ENCODE peak calls at places on chromosomes 1 and 21, in ten cellular contexts. J is GM12891, K is ecto neural progenitor cell, L is C1 segment of cervical spinal cord, U is retinal pigment epithelial cell, X is aorta, N is astrocyte of the spinal cord, R is smooth muscle cell of the brain vasculature, V is fibroblast of mammary gland, S is foreskin keratinocyte. E is an unnamed sample.

GRCh38 chr1:177873238-177873637 is 96.6 kb downstream of the SEC16B start:
- DNase-seq in U (peak), V (peak), L (no peak), X (no peak), N (peak), K (no peak), J (no peak), S (peak), R (no peak), E (no peak)

GRCh38 chr1:71473331-71473730 is 392.5 kb upstream of the ZRANB2 start:
- DNase-seq in J (no peak), L (no peak), V (no peak), R (no peak), U (no peak), K (no peak), N (no peak), X (no peak), S (no peak), E (no peak)

GRCh38 chr21:45836268-45836655 is 145.3 kb upstream of the COL6A1 start:
- DNase-seq in V (no peak), S (no peak), L (no peak), K (no peak), X (no peak), J (no peak), N (peak), U (no peak), R (no peak), E (no peak)

GRCh38 chr1:223504741-223505140 is 111.5 kb downstream of the CCDC185 start:
- DNase-seq in R (no peak), S (peak), U (peak), J (no peak), X (no peak), K (no peak), N (peak), L (no peak), V (peak), E (peak)

GRCh38 chr1:157142765-157143423 is 4.7 kb upstream of the ETV3 start:
- DNase-seq in V (no peak), S (no peak), U (no peak), N (no peak), X (no peak), J (no peak), R (no peak), K (no peak), L (no peak), E (no peak)

GRCh38 chr1:28507646-28508434 is 2.0 kb downstream of the RCC1 start:
- DNase-seq in X (no peak), S (peak), R (no peak), U (no peak), N (no peak), L (no peak), J (no peak), K (no peak), V (peak), E (no peak)

GRCh38 chr1:113850127-113850796 is 21.2 kb downstream of the PTPN22 start:
- DNase-seq in L (no peak), K (no peak), V (no peak), X (no peak), N (no peak), J (no peak), R (no peak), U (no peak), S (no peak), E (no peak)

GRCh38 chr1:168121314-168122029 is 15.3 kb downstream of the GPR161 start:
- DNase-seq in U (no peak), K (no peak), V (peak), X (peak), L (no peak), N (peak), R (peak), J (no peak), S (peak), E (no peak)

GRCh38 chr1:6178751-6179563 is 1.2 kb downstream of the CHD5 start:
- DNase-seq in K (no peak), N (no peak), L (no peak), S (no peak), V (no peak), U (no peak), X (no peak), R (no peak), J (no peak), E (no peak)

GRCh38 chr1:54624466-54625464 is 1.4 kb upstream of the FAM151A start:
- DNase-seq in L (no peak), U (no peak), X (peak), R (no peak), J (no peak), S (no peak), N (no peak), V (no peak), K (no peak), E (no peak)

GRCh38 chr1:30090421-30090820 is 633.0 kb downstream of the MATN1 start:
- DNase-seq in V (no peak), J (no peak), S (no peak), U (no peak), N (no peak), R (no peak), X (no peak), K (no peak), L (no peak), E (no peak)

GRCh38 chr1:2980849-2981248 is 40.4 kb upstream of the ACTRT2 start:
- DNase-seq in R (no peak), L (no peak), N (no peak), K (no peak), J (no peak), S (no peak), V (no peak), X (no peak), U (no peak), E (no peak)

GRCh38 chr1:74835046-74835445 is 102.1 kb downstream of the TYW3 start:
- DNase-seq in N (peak), S (no peak), K (no peak), J (no peak), R (no peak), V (no peak), L (no peak), U (no peak), X (no peak), E (no peak)

GRCh38 chr1:125086611-125087010 is 3901.8 kb downstream of the SRGAP2C start:
- DNase-seq in V (no peak), U (no peak), R (no peak), S (no peak), L (no peak), J (no peak), N (no peak), K (no peak), X (no peak), E (no peak)

GRCh38 chr1:86156571-86157455 is at the start of gene COL24A1:
- DNase-seq in J (peak), N (peak), L (no peak), R (no peak), S (peak), V (peak), K (peak), X (peak), U (no peak), E (no peak)

GRCh38 chr1:18160290-18160942 is 52.8 kb downstream of the IGSF21 start:
- DNase-seq in V (no peak), L (peak), J (no peak), S (no peak), R (no peak), K (no peak), U (no peak), X (peak), N (no peak), E (no peak)

GRCh38 chr1:225611537-225612223 is 41.2 kb downstream of the ENAH start:
- DNase-seq in N (no peak), J (no peak), V (no peak), K (no peak), L (no peak), X (no peak), U (no peak), S (peak), R (no peak), E (no peak)